ENCODE peak calls at places on chromosomes 4 and X, in ten cellular contexts. One of them, this sample, is unnamed. For H3K4me1, the result is how much of the 10 kb centered on the place peaks cover.

GRCh38 chr4:1029536-1029935 is 18.1 kb downstream of the FGFRL1 start:
- DNase-seq in lower lobe of right lung: no peak
- DNase-seq in CD8-positive, alpha-beta memory T cell: no peak
- DNase-seq in endodermal cell: no peak
- DNase-seq in right atrium auricular region: no peak
- DNase-seq in fibroblast of lung: no peak
- DNase-seq in upper lobe of left lung: no peak
- DNase-seq in breast epithelium: no peak
- DNase-seq in suprapubic skin: no peak
- DNase-seq in SK-N-SH: no peak
- DNase-seq in this sample: no peak

GRCh38 chr4:53840643-53841042 is 223.8 kb downstream of the CHIC2 start:
- DNase-seq in lower lobe of right lung: no peak
- DNase-seq in CD8-positive, alpha-beta memory T cell: no peak
- DNase-seq in endodermal cell: no peak
- DNase-seq in right atrium auricular region: no peak
- DNase-seq in fibroblast of lung: peak
- DNase-seq in upper lobe of left lung: no peak
- DNase-seq in breast epithelium: no peak
- DNase-seq in suprapubic skin: no peak
- DNase-seq in SK-N-SH: no peak
- DNase-seq in this sample: no peak

GRCh38 chr4:88674989-88675388 is 22.6 kb downstream of the NAP1L5 start:
- DNase-seq in lower lobe of right lung: no peak
- DNase-seq in CD8-positive, alpha-beta memory T cell: no peak
- DNase-seq in endodermal cell: no peak
- DNase-seq in right atrium auricular region: no peak
- DNase-seq in fibroblast of lung: peak
- DNase-seq in upper lobe of left lung: no peak
- DNase-seq in breast epithelium: no peak
- DNase-seq in suprapubic skin: no peak
- DNase-seq in SK-N-SH: no peak
- DNase-seq in this sample: no peak

GRCh38 chrX:116276191-116276700 is 105.7 kb downstream of the AGTR2 start:
- DNase-seq in lower lobe of right lung: no peak
- DNase-seq in CD8-positive, alpha-beta memory T cell: no peak
- DNase-seq in endodermal cell: no peak
- DNase-seq in right atrium auricular region: no peak
- DNase-seq in fibroblast of lung: peak
- DNase-seq in upper lobe of left lung: no peak
- DNase-seq in breast epithelium: no peak
- DNase-seq in suprapubic skin: no peak
- DNase-seq in SK-N-SH: no peak
- DNase-seq in this sample: no peak

GRCh38 chr4:28391877-28392276 is 1531.2 kb downstream of the STIM2 start:
- DNase-seq in lower lobe of right lung: no peak
- DNase-seq in CD8-positive, alpha-beta memory T cell: no peak
- DNase-seq in endodermal cell: no peak
- DNase-seq in right atrium auricular region: no peak
- DNase-seq in fibroblast of lung: no peak
- DNase-seq in upper lobe of left lung: no peak
- DNase-seq in breast epithelium: no peak
- DNase-seq in suprapubic skin: no peak
- DNase-seq in SK-N-SH: no peak
- DNase-seq in this sample: no peak

GRCh38 chr4:53711916-53712315 is 120.6 kb upstream of the LNX1 start:
- DNase-seq in lower lobe of right lung: no peak
- DNase-seq in CD8-positive, alpha-beta memory T cell: no peak
- DNase-seq in endodermal cell: no peak
- DNase-seq in right atrium auricular region: no peak
- DNase-seq in fibroblast of lung: no peak
- DNase-seq in upper lobe of left lung: no peak
- DNase-seq in breast epithelium: no peak
- DNase-seq in suprapubic skin: no peak
- DNase-seq in SK-N-SH: no peak
- DNase-seq in this sample: no peak

GRCh38 chrX:74453178-74453577 is 31.9 kb downstream of the SLC16A2 start:
- DNase-seq in lower lobe of right lung: no peak
- DNase-seq in CD8-positive, alpha-beta memory T cell: no peak
- DNase-seq in endodermal cell: no peak
- DNase-seq in right atrium auricular region: no peak
- DNase-seq in fibroblast of lung: no peak
- DNase-seq in upper lobe of left lung: no peak
- DNase-seq in breast epithelium: no peak
- DNase-seq in suprapubic skin: no peak
- DNase-seq in SK-N-SH: no peak
- DNase-seq in this sample: no peak

GRCh38 chr4:83011779-83012630 is 1.4 kb upstream of the LIN54 start:
- DNase-seq in lower lobe of right lung: peak
- DNase-seq in CD8-positive, alpha-beta memory T cell: peak
- DNase-seq in endodermal cell: peak
- DNase-seq in right atrium auricular region: peak
- DNase-seq in fibroblast of lung: peak
- DNase-seq in upper lobe of left lung: peak
- DNase-seq in breast epithelium: peak
- DNase-seq in suprapubic skin: peak
- DNase-seq in SK-N-SH: no peak
- DNase-seq in this sample: no peak

GRCh38 chrX:154411981-154412340 is 622 bp downstream of the TAFAZZIN start:
- DNase-seq in lower lobe of right lung: peak
- DNase-seq in CD8-positive, alpha-beta memory T cell: peak
- DNase-seq in endodermal cell: peak
- DNase-seq in right atrium auricular region: no peak
- DNase-seq in fibroblast of lung: peak
- DNase-seq in upper lobe of left lung: peak
- DNase-seq in breast epithelium: peak
- DNase-seq in suprapubic skin: peak
- DNase-seq in SK-N-SH: peak
- DNase-seq in this sample: no peak

GRCh38 chr4:111641813-111642579 is 503.3 kb upstream of the FAM241A start:
- DNase-seq in lower lobe of right lung: no peak
- DNase-seq in CD8-positive, alpha-beta memory T cell: no peak
- DNase-seq in endodermal cell: peak
- DNase-seq in right atrium auricular region: peak
- DNase-seq in fibroblast of lung: peak
- DNase-seq in upper lobe of left lung: peak
- DNase-seq in breast epithelium: no peak
- DNase-seq in suprapubic skin: peak
- DNase-seq in SK-N-SH: peak
- DNase-seq in this sample: no peak

GRCh38 chr4:3219761-3220481 is 29.0 kb upstream of the MSANTD1 start:
- DNase-seq in lower lobe of right lung: peak
- DNase-seq in CD8-positive, alpha-beta memory T cell: no peak
- DNase-seq in endodermal cell: no peak
- DNase-seq in right atrium auricular region: no peak
- DNase-seq in fibroblast of lung: no peak
- DNase-seq in upper lobe of left lung: no peak
- DNase-seq in breast epithelium: no peak
- DNase-seq in suprapubic skin: no peak
- DNase-seq in SK-N-SH: no peak
- DNase-seq in this sample: no peak

GRCh38 chrX:7771788-7772438 is 71.1 kb upstream of the VCX start:
- DNase-seq in lower lobe of right lung: no peak
- DNase-seq in CD8-positive, alpha-beta memory T cell: no peak
- DNase-seq in endodermal cell: no peak
- DNase-seq in right atrium auricular region: no peak
- DNase-seq in fibroblast of lung: no peak
- DNase-seq in upper lobe of left lung: no peak
- DNase-seq in breast epithelium: no peak
- DNase-seq in suprapubic skin: no peak
- DNase-seq in SK-N-SH: no peak
- DNase-seq in this sample: no peak

GRCh38 chrX:9522756-9523155 is 57.9 kb downstream of the TBL1X start:
- DNase-seq in lower lobe of right lung: no peak
- DNase-seq in CD8-positive, alpha-beta memory T cell: no peak
- DNase-seq in endodermal cell: no peak
- DNase-seq in right atrium auricular region: no peak
- DNase-seq in fibroblast of lung: peak
- DNase-seq in upper lobe of left lung: no peak
- DNase-seq in breast epithelium: no peak
- DNase-seq in suprapubic skin: no peak
- DNase-seq in SK-N-SH: no peak
- DNase-seq in this sample: no peak

GRCh38 chr4:128462104-128462783 is 174.6 kb upstream of the PGRMC2 start:
- DNase-seq in lower lobe of right lung: no peak
- DNase-seq in CD8-positive, alpha-beta memory T cell: no peak
- DNase-seq in endodermal cell: no peak
- DNase-seq in right atrium auricular region: no peak
- DNase-seq in fibroblast of lung: no peak
- DNase-seq in upper lobe of left lung: no peak
- DNase-seq in breast epithelium: no peak
- DNase-seq in suprapubic skin: no peak
- DNase-seq in SK-N-SH: no peak
- DNase-seq in this sample: no peak

DNA sequence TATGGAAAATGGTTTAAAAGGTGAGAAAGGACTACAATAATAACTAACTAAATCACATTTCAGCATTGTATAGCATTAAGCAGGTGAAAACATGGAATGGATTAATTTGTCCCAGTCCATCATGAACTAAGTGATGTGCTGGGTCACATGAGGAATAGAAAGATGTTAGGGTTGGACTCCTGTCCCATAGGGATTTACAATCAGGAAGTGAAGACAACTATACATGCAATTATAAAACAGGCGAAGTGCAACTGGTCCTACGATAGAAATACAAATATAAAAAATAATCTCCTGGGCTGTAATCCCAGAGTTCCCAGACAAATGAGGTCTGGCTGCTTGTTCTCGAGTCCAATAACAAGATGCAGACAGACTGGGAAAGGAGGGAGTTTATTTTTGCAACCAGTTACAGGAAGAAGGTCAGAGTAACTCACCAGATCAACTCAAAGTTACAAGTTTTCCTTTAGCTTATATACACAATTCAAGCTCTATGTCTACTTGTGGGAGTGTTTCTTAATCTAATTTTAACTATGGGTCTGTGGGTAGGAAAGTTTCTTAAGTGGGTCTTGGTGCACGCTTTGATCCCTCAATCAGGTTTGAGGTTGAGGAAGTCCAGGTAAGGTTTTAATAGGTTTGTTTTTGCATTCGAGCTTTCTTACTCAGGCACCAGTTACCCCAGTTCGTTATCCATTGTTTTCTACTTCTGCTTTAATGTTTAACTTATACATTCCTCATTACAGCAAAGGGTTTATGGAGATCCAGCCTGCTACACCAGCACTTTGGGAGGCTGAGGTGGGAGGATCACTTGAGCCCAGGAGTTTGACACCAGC is 50.1 kb downstream of the IGFBP7 start:
- DNase-seq in lower lobe of right lung: no peak
- DNase-seq in CD8-positive, alpha-beta memory T cell: no peak
- DNase-seq in endodermal cell: no peak
- DNase-seq in right atrium auricular region: no peak
- DNase-seq in fibroblast of lung: no peak
- DNase-seq in upper lobe of left lung: no peak
- DNase-seq in breast epithelium: no peak
- DNase-seq in suprapubic skin: no peak
- DNase-seq in SK-N-SH: no peak
- DNase-seq in this sample: no peak
- H3K4me1 ChIP-seq in lower lobe of right lung: under half
- H3K4me1 ChIP-seq in CD8-positive, alpha-beta memory T cell: under half
- H3K4me1 ChIP-seq in endodermal cell: under half
- H3K4me1 ChIP-seq in right atrium auricular region: half or more
- H3K4me1 ChIP-seq in fibroblast of lung: under half
- H3K4me1 ChIP-seq in upper lobe of left lung: under half
- H3K4me1 ChIP-seq in breast epithelium: under half
- H3K4me1 ChIP-seq in suprapubic skin: under half
- H3K4me1 ChIP-seq in SK-N-SH: under half
- H3K4me1 ChIP-seq in this sample: under half

DNA sequence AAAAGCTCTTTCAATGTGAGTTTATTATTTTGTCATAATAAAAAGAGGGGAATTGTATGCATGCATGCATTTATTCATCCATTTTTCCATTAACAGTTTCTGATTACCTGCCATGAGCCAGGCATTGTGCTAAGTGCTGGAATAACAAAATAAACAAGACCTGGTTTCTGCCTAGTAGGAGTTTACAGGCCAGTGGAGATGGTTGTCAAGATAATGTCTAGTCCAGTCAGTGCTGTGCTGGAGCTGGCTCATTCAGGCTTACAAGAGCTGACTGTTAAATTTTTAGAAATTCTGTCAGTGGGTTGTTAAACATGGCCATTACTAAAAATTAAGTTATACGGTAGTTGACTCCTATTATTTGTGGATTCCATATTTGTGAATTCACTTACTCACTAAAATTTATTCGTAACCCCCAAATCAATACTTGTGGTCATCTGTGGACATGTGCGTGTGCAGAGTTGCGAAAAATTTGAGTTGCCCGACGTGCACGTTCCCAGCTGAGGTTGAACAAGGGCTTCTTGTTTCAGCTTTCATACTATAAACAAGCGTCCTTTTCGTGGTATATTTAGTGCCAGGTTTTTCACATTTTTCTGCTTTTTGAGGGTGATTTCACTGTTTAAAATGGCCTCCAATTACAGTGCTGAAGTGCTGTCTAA is 172.3 kb upstream of the RPS6KA3 start:
- DNase-seq in lower lobe of right lung: no peak
- DNase-seq in CD8-positive, alpha-beta memory T cell: no peak
- DNase-seq in endodermal cell: no peak
- DNase-seq in right atrium auricular region: no peak
- DNase-seq in fibroblast of lung: no peak
- DNase-seq in upper lobe of left lung: no peak
- DNase-seq in breast epithelium: no peak
- DNase-seq in suprapubic skin: no peak
- DNase-seq in SK-N-SH: peak
- DNase-seq in this sample: no peak
- H3K4me1 ChIP-seq in lower lobe of right lung: under half
- H3K4me1 ChIP-seq in CD8-positive, alpha-beta memory T cell: half or more
- H3K4me1 ChIP-seq in endodermal cell: under half
- H3K4me1 ChIP-seq in right atrium auricular region: under half
- H3K4me1 ChIP-seq in fibroblast of lung: under half
- H3K4me1 ChIP-seq in upper lobe of left lung: under half
- H3K4me1 ChIP-seq in breast epithelium: under half
- H3K4me1 ChIP-seq in suprapubic skin: under half
- H3K4me1 ChIP-seq in SK-N-SH: under half
- H3K4me1 ChIP-seq in this sample: under half

GRCh38 chr4:139145552-139145932 is 31.5 kb downstream of the ELF2 start:
- DNase-seq in lower lobe of right lung: no peak
- DNase-seq in CD8-positive, alpha-beta memory T cell: no peak
- DNase-seq in endodermal cell: no peak
- DNase-seq in right atrium auricular region: no peak
- DNase-seq in fibroblast of lung: no peak
- DNase-seq in upper lobe of left lung: no peak
- DNase-seq in breast epithelium: no peak
- DNase-seq in suprapubic skin: no peak
- DNase-seq in SK-N-SH: no peak
- DNase-seq in this sample: no peak
- H3K4me1 ChIP-seq in lower lobe of right lung: under half
- H3K4me1 ChIP-seq in CD8-positive, alpha-beta memory T cell: under half
- H3K4me1 ChIP-seq in endodermal cell: under half
- H3K4me1 ChIP-seq in right atrium auricular region: under half
- H3K4me1 ChIP-seq in fibroblast of lung: under half
- H3K4me1 ChIP-seq in upper lobe of left lung: under half
- H3K4me1 ChIP-seq in breast epithelium: under half
- H3K4me1 ChIP-seq in suprapubic skin: under half
- H3K4me1 ChIP-seq in SK-N-SH: under half
- H3K4me1 ChIP-seq in this sample: under half

DNA sequence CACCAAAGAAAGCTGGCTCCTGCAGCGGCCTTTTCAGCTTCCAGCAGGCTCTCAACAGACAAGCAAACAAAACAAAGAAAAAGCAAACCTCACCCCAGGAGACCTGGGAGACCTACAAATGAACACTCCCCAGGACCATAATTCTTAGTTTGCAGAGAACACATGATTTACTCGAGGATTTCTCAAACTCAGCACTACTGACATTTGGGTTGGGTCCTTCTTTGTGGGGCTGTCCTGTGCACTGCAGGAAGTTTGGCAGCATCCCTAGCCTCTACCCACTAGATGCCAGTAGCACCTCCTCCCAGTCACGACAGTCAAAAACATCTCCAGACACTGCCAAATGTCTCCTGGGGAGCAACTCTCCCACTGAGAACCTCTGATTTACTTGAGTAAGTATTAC is 21.9 kb downstream of the APOO start:
- DNase-seq in lower lobe of right lung: no peak
- DNase-seq in CD8-positive, alpha-beta memory T cell: no peak
- DNase-seq in endodermal cell: peak
- DNase-seq in right atrium auricular region: no peak
- DNase-seq in fibroblast of lung: no peak
- DNase-seq in upper lobe of left lung: no peak
- DNase-seq in breast epithelium: no peak
- DNase-seq in suprapubic skin: no peak
- DNase-seq in SK-N-SH: no peak
- DNase-seq in this sample: no peak
- H3K4me1 ChIP-seq in lower lobe of right lung: under half
- H3K4me1 ChIP-seq in CD8-positive, alpha-beta memory T cell: under half
- H3K4me1 ChIP-seq in endodermal cell: under half
- H3K4me1 ChIP-seq in right atrium auricular region: under half
- H3K4me1 ChIP-seq in fibroblast of lung: under half
- H3K4me1 ChIP-seq in upper lobe of left lung: under half
- H3K4me1 ChIP-seq in breast epithelium: under half
- H3K4me1 ChIP-seq in suprapubic skin: under half
- H3K4me1 ChIP-seq in SK-N-SH: under half
- H3K4me1 ChIP-seq in this sample: under half